ENCODE peak calls at places on chromosomes 11 and 22, in four cellular contexts. One of them, this sample, is unnamed.

GRCh38 chr11:86081465-86081864 is 12.6 kb upstream of the PICALM start:
- DNase-seq in left colon: no peak
- DNase-seq in fibroblast of pulmonary artery: no peak
- DNase-seq in HT1080: no peak
- DNase-seq in this sample: no peak

GRCh38 chr11:115761348-115761747 is 257.1 kb upstream of the CADM1 start:
- DNase-seq in left colon: no peak
- DNase-seq in fibroblast of pulmonary artery: no peak
- DNase-seq in HT1080: no peak
- DNase-seq in this sample: no peak

GRCh38 chr22:17444204-17444504 is 74.9 kb downstream of the CECR2 start:
- DNase-seq in left colon: no peak
- DNase-seq in fibroblast of pulmonary artery: no peak
- DNase-seq in HT1080: no peak
- DNase-seq in this sample: no peak

GRCh38 chr11:119206512-119207299 is 567 bp downstream of the CBL start:
- DNase-seq in left colon: peak
- DNase-seq in fibroblast of pulmonary artery: no peak
- DNase-seq in HT1080: peak
- DNase-seq in this sample: no peak

GRCh38 chr11:117327567-117328413 is at the start of gene CEP164:
- DNase-seq in left colon: peak
- DNase-seq in fibroblast of pulmonary artery: peak
- DNase-seq in HT1080: peak
- DNase-seq in this sample: peak

GRCh38 chr11:119169272-119169719 is 771 bp downstream of the NLRX1 start:
- DNase-seq in left colon: peak
- DNase-seq in fibroblast of pulmonary artery: peak
- DNase-seq in HT1080: peak
- DNase-seq in this sample: peak

GRCh38 chr11:59865031-59865430 is 1.3 kb downstream of the TCN1 start:
- DNase-seq in left colon: no peak
- DNase-seq in fibroblast of pulmonary artery: peak
- DNase-seq in HT1080: peak
- DNase-seq in this sample: no peak

GRCh38 chr11:64620286-64620962 is 29.4 kb downstream of the SLC22A12 start:
- DNase-seq in left colon: peak
- DNase-seq in fibroblast of pulmonary artery: peak
- DNase-seq in HT1080: no peak
- DNase-seq in this sample: no peak

GRCh38 chr11:134802116-134802515 is 390.1 kb upstream of the B3GAT1 start:
- DNase-seq in left colon: no peak
- DNase-seq in fibroblast of pulmonary artery: no peak
- DNase-seq in HT1080: no peak
- DNase-seq in this sample: no peak

GRCh38 chr11:105906517-105906916 is 115.5 kb downstream of the MSANTD4 start:
- DNase-seq in left colon: no peak
- DNase-seq in fibroblast of pulmonary artery: no peak
- DNase-seq in HT1080: no peak
- DNase-seq in this sample: no peak

GRCh38 chr11:22666320-22666699 is at the start of gene GAS2:
- DNase-seq in left colon: no peak
- DNase-seq in fibroblast of pulmonary artery: no peak
- DNase-seq in HT1080: no peak
- DNase-seq in this sample: no peak

GRCh38 chr11:34792814-34793241 is 123.4 kb downstream of the APIP start:
- DNase-seq in left colon: no peak
- DNase-seq in fibroblast of pulmonary artery: no peak
- DNase-seq in HT1080: no peak
- DNase-seq in this sample: no peak

GRCh38 chr22:37312549-37313183 is 30.4 kb downstream of the CYTH4 start:
- DNase-seq in left colon: no peak
- DNase-seq in fibroblast of pulmonary artery: no peak
- DNase-seq in HT1080: no peak
- DNase-seq in this sample: no peak

GRCh38 chr22:49943771-49944398 is 16.7 kb upstream of the PIM3 start:
- DNase-seq in left colon: no peak
- DNase-seq in fibroblast of pulmonary artery: no peak
- DNase-seq in HT1080: no peak
- DNase-seq in this sample: no peak

GRCh38 chr11:5289696-5290095 is 12.1 kb downstream of the OR51B4 start:
- DNase-seq in left colon: no peak
- DNase-seq in fibroblast of pulmonary artery: peak
- DNase-seq in HT1080: peak
- DNase-seq in this sample: no peak

GRCh38 chr11:107307991-107308390 is 149.6 kb downstream of the CWF19L2 start:
- DNase-seq in left colon: no peak
- DNase-seq in fibroblast of pulmonary artery: no peak
- DNase-seq in HT1080: no peak
- DNase-seq in this sample: no peak

GRCh38 chr11:61516675-61517516 is 8.3 kb downstream of the LRRC10B start:
- DNase-seq in left colon: peak
- DNase-seq in fibroblast of pulmonary artery: peak
- DNase-seq in HT1080: peak
- DNase-seq in this sample: peak

GRCh38 chr11:86134580-86135318 is 65.9 kb upstream of the PICALM start:
- DNase-seq in left colon: no peak
- DNase-seq in fibroblast of pulmonary artery: no peak
- DNase-seq in HT1080: no peak
- DNase-seq in this sample: no peak

GRCh38 chr11:119066481-119066880 is 1.1 kb upstream of the VPS11 start:
- DNase-seq in left colon: no peak
- DNase-seq in fibroblast of pulmonary artery: no peak
- DNase-seq in HT1080: no peak
- DNase-seq in this sample: no peak

GRCh38 chr11:127619946-127620345 is 619.4 kb upstream of the KIRREL3 start:
- DNase-seq in left colon: no peak
- DNase-seq in fibroblast of pulmonary artery: no peak
- DNase-seq in HT1080: no peak
- DNase-seq in this sample: no peak

GRCh38 chr22:41596776-41597634 is 7.4 kb upstream of the PMM1 start:
- DNase-seq in left colon: peak
- DNase-seq in fibroblast of pulmonary artery: peak
- DNase-seq in HT1080: peak
- DNase-seq in this sample: peak

GRCh38 chr11:9858822-9859221 is 194.9 kb downstream of the SWAP70 start:
- DNase-seq in left colon: no peak
- DNase-seq in fibroblast of pulmonary artery: peak
- DNase-seq in HT1080: peak
- DNase-seq in this sample: no peak

GRCh38 chr11:66324626-66325025 is 7.8 kb upstream of the CD248 start:
- DNase-seq in left colon: no peak
- DNase-seq in fibroblast of pulmonary artery: peak
- DNase-seq in HT1080: no peak
- DNase-seq in this sample: no peak

GRCh38 chr11:7385532-7385931 is 99.8 kb upstream of the OLFML1 start:
- DNase-seq in left colon: no peak
- DNase-seq in fibroblast of pulmonary artery: no peak
- DNase-seq in HT1080: no peak
- DNase-seq in this sample: no peak

GRCh38 chr11:59669611-59670009 is 773 bp upstream of the PATL1 start:
- DNase-seq in left colon: peak
- DNase-seq in fibroblast of pulmonary artery: peak
- DNase-seq in HT1080: no peak
- DNase-seq in this sample: no peak

GRCh38 chr22:44709881-44710400 is 7.9 kb downstream of the PRR5 start:
- DNase-seq in left colon: peak
- DNase-seq in fibroblast of pulmonary artery: no peak
- DNase-seq in HT1080: no peak
- DNase-seq in this sample: no peak

GRCh38 chr22:24805790-24806662 is at the start of gene SGSM1:
- DNase-seq in left colon: peak
- DNase-seq in fibroblast of pulmonary artery: peak
- DNase-seq in HT1080: peak
- DNase-seq in this sample: peak

GRCh38 chr11:116948375-116948774 is 111.0 kb upstream of the APOA1 start:
- DNase-seq in left colon: peak
- DNase-seq in fibroblast of pulmonary artery: peak
- DNase-seq in HT1080: peak
- DNase-seq in this sample: no peak

GRCh38 chr11:7577883-7578242 is 64.1 kb downstream of the PPFIBP2 start:
- DNase-seq in left colon: no peak
- DNase-seq in fibroblast of pulmonary artery: peak
- DNase-seq in HT1080: peak
- DNase-seq in this sample: no peak

GRCh38 chr11:46894506-46894905 is 23.8 kb downstream of the LRP4 start:
- DNase-seq in left colon: no peak
- DNase-seq in fibroblast of pulmonary artery: no peak
- DNase-seq in HT1080: no peak
- DNase-seq in this sample: no peak

GRCh38 chr11:2262301-2263011 is 7.9 kb downstream of the ASCL2 start:
- DNase-seq in left colon: no peak
- DNase-seq in fibroblast of pulmonary artery: no peak
- DNase-seq in HT1080: no peak
- DNase-seq in this sample: no peak

GRCh38 chr11:45048870-45049825 is 97.3 kb upstream of the PRDM11 start:
- DNase-seq in left colon: no peak
- DNase-seq in fibroblast of pulmonary artery: peak
- DNase-seq in HT1080: no peak
- DNase-seq in this sample: no peak

GRCh38 chr11:57936050-57936418 is 87.6 kb upstream of the OR9Q1 start:
- DNase-seq in left colon: no peak
- DNase-seq in fibroblast of pulmonary artery: no peak
- DNase-seq in HT1080: no peak
- DNase-seq in this sample: no peak

This sample was measured in iPS DF 6.9.